ENCODE peak calls at places on chromosomes 3 and 15, in seven cellular contexts. B is DMS153, N is foreskin fibroblast, I is neural crest cell, H is psoas muscle, M is brain microvascular endothelial cell, T is activated B cell treated with CpG ODN at 0.5 μM for 24 hours. O is an unnamed sample.
A peak's percentile ranks its signal among the peaks of the same experiment; 100 is the strongest.

GRCh38 chr15:99917237-99917636 is 184.0 kb upstream of the LYSMD4 start:
- DNase-seq in M (no peak), T (no peak), I (no peak), H (no peak), N (no peak), B (no peak), O (no peak)

GRCh38 chr3:98732239-98733054 is 30.7 kb upstream of the ST3GAL6 start:
- DNase-seq in M (peak; percentile 21), B (no peak), I (peak; percentile 55), T (no peak), N (peak; percentile 13), H (peak; percentile 46), O (peak; percentile 32)

GRCh38 chr3:177729939-177730700 is 532.8 kb upstream of the TBL1XR1 start:
- DNase-seq in I (no peak), N (no peak), H (peak; percentile 43), M (no peak), T (no peak), B (no peak), O (no peak)

GRCh38 chr15:92118162-92118935 is 264.8 kb downstream of the SLCO3A1 start:
- DNase-seq in N (no peak), T (no peak), I (no peak), B (no peak), M (no peak), H (no peak), O (no peak)

GRCh38 chr3:106215047-106215446 is 346.2 kb upstream of the CBLB start:
- DNase-seq in B (no peak), M (peak; percentile 65), I (no peak), H (no peak), N (no peak), T (no peak), O (no peak)

GRCh38 chr3:4580346-4581019 is 87.3 kb downstream of the ITPR1 start:
- DNase-seq in H (no peak), I (no peak), B (no peak), N (no peak), M (no peak), T (no peak), O (no peak)

GRCh38 chr3:105611304-105612192 is 244.8 kb downstream of the ALCAM start:
- DNase-seq in B (peak; percentile 33), M (no peak), H (no peak), I (no peak), T (no peak), N (no peak), O (peak; percentile 30)

GRCh38 chr3:111810909-111811308 is 48.2 kb upstream of the PHLDB2 start:
- DNase-seq in M (peak; percentile 74), N (peak; percentile 81), B (no peak), T (no peak), I (no peak), H (no peak), O (no peak)

GRCh38 chr15:22918596-22919140 is 61.5 kb downstream of the CYFIP1 start:
- DNase-seq in N (no peak), T (no peak), M (no peak), H (no peak), I (no peak), B (no peak), O (no peak)

GRCh38 chr3:25037049-25037547 is 391.0 kb upstream of the RARB start:
- DNase-seq in M (peak; percentile 52), T (no peak), H (no peak), I (no peak), B (no peak), N (peak; percentile 2), O (no peak)

GRCh38 chr15:68930268-68931022 is at the start of gene SPESP1:
- DNase-seq in N (peak; percentile 44), M (peak; percentile 1), B (no peak), T (peak; percentile 41), H (peak; percentile 59), I (no peak), O (no peak)

GRCh38 chr3:172965256-172965655 is 175.8 kb downstream of the SPATA16 start:
- DNase-seq in N (peak; percentile 26), M (no peak), H (no peak), T (no peak), B (no peak), I (no peak), O (no peak)

GRCh38 chr15:27743638-27744037 is 355.5 kb downstream of the OCA2 start:
- DNase-seq in I (no peak), N (no peak), B (no peak), M (no peak), H (no peak), T (no peak), O (peak; percentile 15)

GRCh38 chr3:133531981-133532380 is 41.5 kb upstream of the CDV3 start:
- DNase-seq in T (no peak), N (peak; percentile 87), M (peak; percentile 88), I (no peak), B (no peak), H (no peak), O (no peak)

GRCh38 chr3:122021037-122021436 is 1.0 kb downstream of the ILDR1 start:
- DNase-seq in I (no peak), T (no peak), N (no peak), M (no peak), B (no peak), H (no peak), O (no peak)

GRCh38 chr3:195182470-195182795 is 88.5 kb downstream of the XXYLT1 start:
- DNase-seq in B (peak; percentile 68), H (no peak), T (no peak), I (no peak), M (peak; percentile 62), N (peak; percentile 74), O (no peak)

GRCh38 chr3:32502944-32503286 is 263 bp upstream of the CMTM6 start:
- DNase-seq in I (no peak), M (no peak), T (no peak), N (no peak), H (no peak), B (no peak), O (no peak)

GRCh38 chr3:15399970-15400369 is 27.4 kb downstream of the METTL6 start:
- DNase-seq in N (no peak), H (no peak), T (no peak), M (no peak), I (no peak), B (no peak), O (no peak)

GRCh38 chr15:41492597-41493204 is 973 bp upstream of the ITPKA start:
- DNase-seq in B (no peak), H (no peak), I (no peak), M (no peak), T (no peak), N (no peak), O (no peak)

GRCh38 chr3:189108032-189108431 is 63.7 kb upstream of the TPRG1 start:
- DNase-seq in H (no peak), B (peak; percentile 6), I (no peak), M (no peak), N (peak; percentile 7), T (no peak), O (no peak)

GRCh38 chr3:95235916-95236315 is 1173.1 kb downstream of the NSUN3 start:
- DNase-seq in I (no peak), M (no peak), T (no peak), N (no peak), H (no peak), B (no peak), O (no peak)

GRCh38 chr3:109731639-109732473 is 394.5 kb upstream of the DPPA4 start:
- DNase-seq in M (peak; percentile 58), T (no peak), N (peak; percentile 48), I (peak; percentile 55), B (peak; percentile 11), H (no peak), O (no peak)

GRCh38 chr3:132537297-132537696 is 59.8 kb upstream of the ACKR4 start:
- DNase-seq in N (no peak), T (no peak), M (no peak), H (no peak), B (no peak), I (no peak), O (no peak)